ENCODE peak calls at places on chromosomes 7 and 10, in ten cellular contexts. One of them, this sample, is unnamed.

GRCh38 chr10:80524190-80524589 is 13.5 kb upstream of the SH2D4B start:
- DNase-seq in CD8-positive, alpha-beta memory T cell: no peak
- DNase-seq in IMR-90: no peak
- DNase-seq in brain microvascular endothelial cell: no peak
- DNase-seq in cardiac muscle cell: no peak
- DNase-seq in CD8-positive, alpha-beta T cell: no peak
- DNase-seq in colonic mucosa: no peak
- DNase-seq in fibroblast of lung: no peak
- DNase-seq in endothelial cell of umbilical vein: no peak
- DNase-seq in GM23248: no peak
- DNase-seq in this sample: no peak

GRCh38 chr7:333399-333776 is 43.4 kb downstream of the FOXL3 start:
- DNase-seq in CD8-positive, alpha-beta memory T cell: no peak
- DNase-seq in IMR-90: no peak
- DNase-seq in brain microvascular endothelial cell: peak
- DNase-seq in cardiac muscle cell: no peak
- DNase-seq in CD8-positive, alpha-beta T cell: no peak
- DNase-seq in colonic mucosa: peak
- DNase-seq in fibroblast of lung: no peak
- DNase-seq in endothelial cell of umbilical vein: no peak
- DNase-seq in GM23248: peak
- DNase-seq in this sample: peak

GRCh38 chr10:117214401-117214800 is 17.1 kb downstream of the KCNK18 start:
- DNase-seq in CD8-positive, alpha-beta memory T cell: no peak
- DNase-seq in IMR-90: peak
- DNase-seq in brain microvascular endothelial cell: peak
- DNase-seq in cardiac muscle cell: no peak
- DNase-seq in CD8-positive, alpha-beta T cell: no peak
- DNase-seq in colonic mucosa: no peak
- DNase-seq in fibroblast of lung: no peak
- DNase-seq in endothelial cell of umbilical vein: no peak
- DNase-seq in GM23248: peak
- DNase-seq in this sample: no peak

GRCh38 chr7:117590191-117590590 is 110.4 kb downstream of the CFTR start:
- DNase-seq in CD8-positive, alpha-beta memory T cell: no peak
- DNase-seq in IMR-90: no peak
- DNase-seq in brain microvascular endothelial cell: no peak
- DNase-seq in cardiac muscle cell: no peak
- DNase-seq in CD8-positive, alpha-beta T cell: no peak
- DNase-seq in colonic mucosa: no peak
- DNase-seq in fibroblast of lung: no peak
- DNase-seq in endothelial cell of umbilical vein: no peak
- DNase-seq in GM23248: no peak
- DNase-seq in this sample: no peak

GRCh38 chr10:17430647-17431355 is 23.6 kb downstream of the ST8SIA6 start:
- DNase-seq in CD8-positive, alpha-beta memory T cell: peak
- DNase-seq in IMR-90: peak
- DNase-seq in brain microvascular endothelial cell: peak
- DNase-seq in cardiac muscle cell: peak
- DNase-seq in CD8-positive, alpha-beta T cell: peak
- DNase-seq in colonic mucosa: peak
- DNase-seq in fibroblast of lung: peak
- DNase-seq in endothelial cell of umbilical vein: peak
- DNase-seq in GM23248: peak
- DNase-seq in this sample: no peak

GRCh38 chr7:156173346-156173745 is 361.1 kb upstream of the SHH start:
- DNase-seq in CD8-positive, alpha-beta memory T cell: no peak
- DNase-seq in IMR-90: no peak
- DNase-seq in brain microvascular endothelial cell: no peak
- DNase-seq in cardiac muscle cell: no peak
- DNase-seq in CD8-positive, alpha-beta T cell: no peak
- DNase-seq in colonic mucosa: no peak
- DNase-seq in fibroblast of lung: no peak
- DNase-seq in endothelial cell of umbilical vein: no peak
- DNase-seq in GM23248: no peak
- DNase-seq in this sample: no peak

GRCh38 chr10:120429395-120429794 is 27.6 kb upstream of the PLPP4 start:
- DNase-seq in CD8-positive, alpha-beta memory T cell: no peak
- DNase-seq in IMR-90: no peak
- DNase-seq in brain microvascular endothelial cell: peak
- DNase-seq in cardiac muscle cell: no peak
- DNase-seq in CD8-positive, alpha-beta T cell: no peak
- DNase-seq in colonic mucosa: no peak
- DNase-seq in fibroblast of lung: no peak
- DNase-seq in endothelial cell of umbilical vein: no peak
- DNase-seq in GM23248: no peak
- DNase-seq in this sample: no peak

GRCh38 chr10:114043532-114044250 is at the start of gene ADRB1:
- DNase-seq in CD8-positive, alpha-beta memory T cell: peak
- DNase-seq in IMR-90: peak
- DNase-seq in brain microvascular endothelial cell: peak
- DNase-seq in cardiac muscle cell: peak
- DNase-seq in CD8-positive, alpha-beta T cell: no peak
- DNase-seq in colonic mucosa: peak
- DNase-seq in fibroblast of lung: peak
- DNase-seq in endothelial cell of umbilical vein: peak
- DNase-seq in GM23248: peak
- DNase-seq in this sample: peak

GRCh38 chr7:25311346-25311745 is 83.1 kb upstream of the NPVF start:
- DNase-seq in CD8-positive, alpha-beta memory T cell: no peak
- DNase-seq in IMR-90: peak
- DNase-seq in brain microvascular endothelial cell: no peak
- DNase-seq in cardiac muscle cell: no peak
- DNase-seq in CD8-positive, alpha-beta T cell: no peak
- DNase-seq in colonic mucosa: no peak
- DNase-seq in fibroblast of lung: no peak
- DNase-seq in endothelial cell of umbilical vein: no peak
- DNase-seq in GM23248: no peak
- DNase-seq in this sample: no peak

GRCh38 chr7:44953156-44953555 is 25.7 kb downstream of the MYO1G start:
- DNase-seq in CD8-positive, alpha-beta memory T cell: no peak
- DNase-seq in IMR-90: no peak
- DNase-seq in brain microvascular endothelial cell: no peak
- DNase-seq in cardiac muscle cell: no peak
- DNase-seq in CD8-positive, alpha-beta T cell: no peak
- DNase-seq in colonic mucosa: no peak
- DNase-seq in fibroblast of lung: no peak
- DNase-seq in endothelial cell of umbilical vein: no peak
- DNase-seq in GM23248: no peak
- DNase-seq in this sample: no peak
- H3K27ac ChIP-seq in CD8-positive, alpha-beta memory T cell: no peak
- H3K27ac ChIP-seq in IMR-90: no peak
- H3K27ac ChIP-seq in brain microvascular endothelial cell: no peak
- H3K27ac ChIP-seq in cardiac muscle cell: no peak
- H3K27ac ChIP-seq in CD8-positive, alpha-beta T cell: no peak
- H3K27ac ChIP-seq in colonic mucosa: no peak
- H3K27ac ChIP-seq in fibroblast of lung: no peak
- H3K27ac ChIP-seq in endothelial cell of umbilical vein: no peak
- H3K27ac ChIP-seq in GM23248: no peak
- H3K27ac ChIP-seq in this sample: no peak

GRCh38 chr7:64849250-64849923 is 53.7 kb upstream of the ZNF273 start:
- DNase-seq in CD8-positive, alpha-beta memory T cell: no peak
- DNase-seq in IMR-90: peak
- DNase-seq in brain microvascular endothelial cell: no peak
- DNase-seq in cardiac muscle cell: peak
- DNase-seq in CD8-positive, alpha-beta T cell: no peak
- DNase-seq in colonic mucosa: no peak
- DNase-seq in fibroblast of lung: no peak
- DNase-seq in endothelial cell of umbilical vein: no peak
- DNase-seq in GM23248: peak
- DNase-seq in this sample: peak
- H3K27ac ChIP-seq in CD8-positive, alpha-beta memory T cell: no peak
- H3K27ac ChIP-seq in IMR-90: no peak
- H3K27ac ChIP-seq in brain microvascular endothelial cell: no peak
- H3K27ac ChIP-seq in cardiac muscle cell: no peak
- H3K27ac ChIP-seq in CD8-positive, alpha-beta T cell: no peak
- H3K27ac ChIP-seq in colonic mucosa: no peak
- H3K27ac ChIP-seq in fibroblast of lung: no peak
- H3K27ac ChIP-seq in endothelial cell of umbilical vein: no peak
- H3K27ac ChIP-seq in GM23248: no peak
- H3K27ac ChIP-seq in this sample: peak

DNA sequence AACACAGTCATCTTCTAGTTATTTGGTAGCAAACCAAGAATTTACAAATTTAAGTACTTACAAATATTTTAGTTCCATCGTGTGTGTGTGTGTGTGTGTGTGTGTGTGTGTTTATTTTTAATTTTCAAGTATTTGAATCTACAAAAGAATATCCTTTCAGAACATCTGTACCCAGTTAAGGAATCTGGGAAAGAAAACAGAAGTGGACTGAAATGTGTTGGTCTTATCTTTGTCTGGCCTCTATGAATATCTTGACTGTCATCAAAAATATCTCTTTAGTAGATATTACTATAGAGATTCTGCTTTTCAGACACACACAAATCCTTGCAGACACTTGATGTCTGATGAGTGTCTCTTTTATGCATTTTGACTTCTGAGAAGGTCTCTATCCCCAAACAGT is 36.3 kb downstream of the NRCAM start:
- DNase-seq in CD8-positive, alpha-beta memory T cell: no peak
- DNase-seq in IMR-90: no peak
- DNase-seq in brain microvascular endothelial cell: no peak
- DNase-seq in cardiac muscle cell: no peak
- DNase-seq in CD8-positive, alpha-beta T cell: no peak
- DNase-seq in colonic mucosa: no peak
- DNase-seq in fibroblast of lung: no peak
- DNase-seq in endothelial cell of umbilical vein: no peak
- DNase-seq in GM23248: no peak
- DNase-seq in this sample: no peak
- H3K27ac ChIP-seq in CD8-positive, alpha-beta memory T cell: no peak
- H3K27ac ChIP-seq in IMR-90: no peak
- H3K27ac ChIP-seq in brain microvascular endothelial cell: peak
- H3K27ac ChIP-seq in cardiac muscle cell: no peak
- H3K27ac ChIP-seq in CD8-positive, alpha-beta T cell: no peak
- H3K27ac ChIP-seq in colonic mucosa: no peak
- H3K27ac ChIP-seq in fibroblast of lung: no peak
- H3K27ac ChIP-seq in endothelial cell of umbilical vein: peak
- H3K27ac ChIP-seq in GM23248: no peak
- H3K27ac ChIP-seq in this sample: no peak

DNA sequence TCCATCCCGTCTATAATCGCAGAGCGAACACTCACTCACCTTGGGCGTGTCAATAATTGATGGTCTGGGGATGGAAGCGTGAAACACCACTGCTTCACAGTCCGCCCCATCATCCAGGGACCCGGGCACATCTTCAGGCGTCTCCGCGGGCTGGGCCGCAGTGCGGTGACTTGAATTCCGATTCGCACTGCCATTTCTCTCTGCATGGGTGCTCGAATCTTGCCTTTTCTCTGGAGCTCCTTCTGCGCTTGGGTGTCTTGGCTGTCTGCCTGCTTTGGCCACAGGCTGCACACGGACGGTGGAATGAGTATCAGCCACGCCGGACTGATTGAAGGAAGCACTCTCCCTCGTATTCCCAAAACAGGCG is 500 bp downstream of the FAM107B start:
- DNase-seq in CD8-positive, alpha-beta memory T cell: no peak
- DNase-seq in IMR-90: no peak
- DNase-seq in brain microvascular endothelial cell: no peak
- DNase-seq in cardiac muscle cell: no peak
- DNase-seq in CD8-positive, alpha-beta T cell: no peak
- DNase-seq in colonic mucosa: no peak
- DNase-seq in fibroblast of lung: no peak
- DNase-seq in endothelial cell of umbilical vein: no peak
- DNase-seq in GM23248: no peak
- DNase-seq in this sample: no peak
- H3K27ac ChIP-seq in CD8-positive, alpha-beta memory T cell: no peak
- H3K27ac ChIP-seq in IMR-90: no peak
- H3K27ac ChIP-seq in brain microvascular endothelial cell: no peak
- H3K27ac ChIP-seq in cardiac muscle cell: no peak
- H3K27ac ChIP-seq in CD8-positive, alpha-beta T cell: no peak
- H3K27ac ChIP-seq in colonic mucosa: no peak
- H3K27ac ChIP-seq in fibroblast of lung: no peak
- H3K27ac ChIP-seq in endothelial cell of umbilical vein: no peak
- H3K27ac ChIP-seq in GM23248: no peak
- H3K27ac ChIP-seq in this sample: no peak

GRCh38 chr10:61912981-61913380 is 11.5 kb downstream of the ARID5B start:
- DNase-seq in CD8-positive, alpha-beta memory T cell: no peak
- DNase-seq in IMR-90: no peak
- DNase-seq in brain microvascular endothelial cell: no peak
- DNase-seq in cardiac muscle cell: no peak
- DNase-seq in CD8-positive, alpha-beta T cell: no peak
- DNase-seq in colonic mucosa: no peak
- DNase-seq in fibroblast of lung: no peak
- DNase-seq in endothelial cell of umbilical vein: no peak
- DNase-seq in GM23248: no peak
- DNase-seq in this sample: no peak
- H3K27ac ChIP-seq in CD8-positive, alpha-beta memory T cell: no peak
- H3K27ac ChIP-seq in IMR-90: no peak
- H3K27ac ChIP-seq in brain microvascular endothelial cell: no peak
- H3K27ac ChIP-seq in cardiac muscle cell: no peak
- H3K27ac ChIP-seq in CD8-positive, alpha-beta T cell: no peak
- H3K27ac ChIP-seq in colonic mucosa: no peak
- H3K27ac ChIP-seq in fibroblast of lung: no peak
- H3K27ac ChIP-seq in endothelial cell of umbilical vein: no peak
- H3K27ac ChIP-seq in GM23248: no peak
- H3K27ac ChIP-seq in this sample: no peak

DNA sequence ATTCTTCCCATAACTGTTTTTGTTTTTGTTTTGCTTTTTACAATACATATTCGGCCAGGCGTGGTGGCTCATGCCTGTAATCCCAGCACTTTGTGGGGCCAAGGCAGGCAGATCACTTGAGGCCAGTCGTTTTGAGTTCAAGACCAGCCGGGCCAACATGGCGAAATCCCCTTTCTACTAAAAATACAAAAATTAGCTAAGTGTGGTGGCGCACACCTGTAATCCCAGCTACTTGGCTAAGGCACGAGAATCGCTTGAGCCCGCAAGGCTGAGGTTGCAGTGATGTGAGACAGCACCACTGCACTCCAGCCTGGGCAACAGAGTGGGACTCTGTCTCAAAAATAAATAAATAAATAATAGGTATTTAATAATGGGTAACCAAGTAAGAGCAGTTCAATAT is 2.3 kb downstream of the TM9SF3 start:
- DNase-seq in CD8-positive, alpha-beta memory T cell: no peak
- DNase-seq in IMR-90: no peak
- DNase-seq in brain microvascular endothelial cell: no peak
- DNase-seq in cardiac muscle cell: no peak
- DNase-seq in CD8-positive, alpha-beta T cell: no peak
- DNase-seq in colonic mucosa: no peak
- DNase-seq in fibroblast of lung: no peak
- DNase-seq in endothelial cell of umbilical vein: no peak
- DNase-seq in GM23248: no peak
- DNase-seq in this sample: no peak
- H3K27ac ChIP-seq in CD8-positive, alpha-beta memory T cell: no peak
- H3K27ac ChIP-seq in IMR-90: no peak
- H3K27ac ChIP-seq in brain microvascular endothelial cell: no peak
- H3K27ac ChIP-seq in cardiac muscle cell: no peak
- H3K27ac ChIP-seq in CD8-positive, alpha-beta T cell: no peak
- H3K27ac ChIP-seq in colonic mucosa: no peak
- H3K27ac ChIP-seq in fibroblast of lung: no peak
- H3K27ac ChIP-seq in endothelial cell of umbilical vein: no peak
- H3K27ac ChIP-seq in GM23248: no peak
- H3K27ac ChIP-seq in this sample: no peak

GRCh38 chr7:106006906-106007305 is 43.8 kb downstream of the CDHR3 start:
- DNase-seq in CD8-positive, alpha-beta memory T cell: no peak
- DNase-seq in IMR-90: no peak
- DNase-seq in brain microvascular endothelial cell: no peak
- DNase-seq in cardiac muscle cell: no peak
- DNase-seq in CD8-positive, alpha-beta T cell: no peak
- DNase-seq in colonic mucosa: no peak
- DNase-seq in fibroblast of lung: no peak
- DNase-seq in endothelial cell of umbilical vein: no peak
- DNase-seq in GM23248: no peak
- DNase-seq in this sample: no peak
- H3K27ac ChIP-seq in CD8-positive, alpha-beta memory T cell: no peak
- H3K27ac ChIP-seq in IMR-90: no peak
- H3K27ac ChIP-seq in brain microvascular endothelial cell: no peak
- H3K27ac ChIP-seq in cardiac muscle cell: no peak
- H3K27ac ChIP-seq in CD8-positive, alpha-beta T cell: no peak
- H3K27ac ChIP-seq in colonic mucosa: no peak
- H3K27ac ChIP-seq in fibroblast of lung: no peak
- H3K27ac ChIP-seq in endothelial cell of umbilical vein: no peak
- H3K27ac ChIP-seq in GM23248: no peak
- H3K27ac ChIP-seq in this sample: no peak